ENCODE peak calls at places on chromosomes 13 and 19, in five cellular contexts. R is substantia nigra; E is mesendoderm; W is stimulated activated CD4-positive, alpha-beta T cell treated with anti-CD3 and anti-CD28 coated beads, Interleukin-1b, Interleukin-23, amount 100 ng/mL, for 24 hours; F is H1. D is an unnamed sample.

GRCh38 chr13:26062853-26063444 is 11.1 kb upstream of the SHISA2 start:
- DNase-seq in R (peak), W (no peak), F (no peak), E (peak), D (no peak)

GRCh38 chr19:7069904-7070226 is 362 bp downstream of the ZNF557 start:
- DNase-seq in E (no peak), R (no peak), W (no peak), F (no peak), D (no peak)

GRCh38 chr13:45119469-45119989 is 781 bp upstream of the GTF2F2 start:
- DNase-seq in W (peak), F (no peak), R (peak), E (no peak), D (no peak)

GRCh38 chr19:38975214-38975860 is at the start of gene FBXO17:
- DNase-seq in R (peak), W (no peak), E (peak), F (peak), D (no peak)

GRCh38 chr13:109870281-109871017 is 84.1 kb upstream of the IRS2 start:
- DNase-seq in E (peak), R (no peak), W (no peak), F (no peak), D (no peak)

GRCh38 chr13:48050550-48050949 is 13.0 kb downstream of the NUDT15 start:
- DNase-seq in E (no peak), W (no peak), F (no peak), R (no peak), D (no peak)

GRCh38 chr19:29491995-29492577 is 33.7 kb upstream of the VSTM2B start:
- DNase-seq in E (no peak), R (no peak), F (peak), W (no peak), D (no peak)

GRCh38 chr13:93316848-93317247 is 90.2 kb downstream of the GPC6 start:
- DNase-seq in W (no peak), F (no peak), E (no peak), R (no peak), D (no peak)

GRCh38 chr19:41863209-41863931 is 3.3 kb downstream of the RPS19 start:
- DNase-seq in W (no peak), R (no peak), E (no peak), F (no peak), D (no peak)

GRCh38 chr19:18109731-18110671 is 12.4 kb downstream of the MAST3 start:
- DNase-seq in R (peak), W (no peak), E (peak), F (peak), D (peak)

GRCh38 chr19:16463991-16464575 is 7.7 kb downstream of the EPS15L1 start:
- DNase-seq in F (no peak), E (peak), R (no peak), W (no peak), D (no peak)

GRCh38 chr13:108267338-108267737 is 2.2 kb upstream of the TNFSF13B start:
- DNase-seq in F (no peak), E (no peak), R (no peak), W (no peak), D (no peak)

GRCh38 chr19:18496167-18496979 is 25.5 kb downstream of the ELL start:
- DNase-seq in R (no peak), E (peak), F (no peak), W (peak), D (no peak)

GRCh38 chr19:19592690-19593089 is 25.8 kb downstream of the PBX4 start:
- DNase-seq in E (no peak), R (no peak), F (no peak), W (no peak), D (no peak)

GRCh38 chr13:83183439-83184149 is 698.7 kb downstream of the SLITRK1 start:
- DNase-seq in R (no peak), E (peak), F (no peak), W (no peak), D (no peak)

GRCh38 chr19:4744451-4745170 is 21.0 kb upstream of the DPP9 start:
- DNase-seq in F (no peak), R (no peak), W (no peak), E (no peak), D (peak)

GRCh38 chr13:102768914-102769313 is 4.7 kb downstream of the TEX30 start:
- DNase-seq in E (no peak), F (no peak), W (no peak), R (no peak), D (no peak)

GRCh38 chr19:43527860-43528622 is 1.0 kb upstream of the ETHE1 start:
- DNase-seq in R (no peak), W (no peak), E (no peak), F (no peak), D (no peak)

GRCh38 chr19:56333506-56333905 is 18.9 kb upstream of the ZSCAN5A start:
- DNase-seq in R (no peak), F (peak), E (peak), W (no peak), D (no peak)

GRCh38 chr13:51714663-51715168 is 89.2 kb downstream of the DHRS12 start:
- DNase-seq in W (no peak), E (no peak), R (no peak), F (no peak), D (no peak)

GRCh38 chr13:42638101-42638500 is 64.1 kb downstream of the TNFSF11 start:
- DNase-seq in F (no peak), E (no peak), R (no peak), W (no peak), D (no peak)

GRCh38 chr13:46172531-46172991 is 9.4 kb downstream of the LCP1 start:
- DNase-seq in E (peak), W (no peak), R (no peak), F (no peak), D (no peak)

GRCh38 chr13:46492946-46493345 is 60.0 kb upstream of the LRCH1 start:
- DNase-seq in E (peak), W (no peak), F (no peak), R (no peak), D (no peak)

GRCh38 chr13:113759525-113760137 is 605 bp downstream of the TMEM255B start:
- DNase-seq in W (no peak), E (peak), F (no peak), R (no peak), D (no peak)

GRCh38 chr19:13834308-13834790 is 39.1 kb downstream of the ZSWIM4 start:
- DNase-seq in W (no peak), R (no peak), F (no peak), E (peak), D (no peak)

GRCh38 chr19:14440049-14440448 is 6.9 kb downstream of the PKN1 start:
- DNase-seq in E (no peak), R (peak), F (no peak), W (peak), D (no peak)

GRCh38 chr19:720691-721160 is 12.0 kb downstream of the PALM start:
- DNase-seq in F (peak), W (no peak), E (no peak), R (peak), D (no peak)

GRCh38 chr13:48222358-48223015 is 10.5 kb upstream of the ITM2B start:
- DNase-seq in E (no peak), F (no peak), W (no peak), R (no peak), D (no peak)